ENCODE peak calls at places on chromosomes 1 and 21, in five cellular contexts. One of them, this sample, is unnamed.

GRCh38 chr21:34510148-34511142 is 1.6 kb downstream of the KCNE1 start:
- DNase-seq in endothelial cell of umbilical vein: peak; percentile 78
- DNase-seq in spleen: peak; percentile 92
- DNase-seq in prostate gland: no peak
- DNase-seq in vagina: no peak
- DNase-seq in this sample: no peak

GRCh38 chr1:160169553-160170399 is 18.4 kb downstream of the ATP1A4 start:
- DNase-seq in prostate gland: no peak
- DNase-seq in spleen: no peak
- DNase-seq in vagina: no peak
- DNase-seq in endothelial cell of umbilical vein: no peak
- DNase-seq in this sample: no peak

GRCh38 chr1:94425821-94426484 is 7.8 kb downstream of the ABCD3 start:
- DNase-seq in prostate gland: no peak
- DNase-seq in spleen: no peak
- DNase-seq in vagina: no peak
- DNase-seq in endothelial cell of umbilical vein: peak; percentile 2
- DNase-seq in this sample: no peak

GRCh38 chr1:158196461-158196860 is 15.8 kb downstream of the CD1D start:
- DNase-seq in vagina: no peak
- DNase-seq in prostate gland: no peak
- DNase-seq in spleen: no peak
- DNase-seq in endothelial cell of umbilical vein: no peak
- DNase-seq in this sample: no peak

GRCh38 chr1:153942766-153943549 is 3.6 kb downstream of the DENND4B start:
- DNase-seq in endothelial cell of umbilical vein: no peak
- DNase-seq in vagina: no peak
- DNase-seq in spleen: peak; percentile 78
- DNase-seq in prostate gland: no peak
- DNase-seq in this sample: no peak

GRCh38 chr1:215606036-215606435 is 38.9 kb downstream of the KCTD3 start:
- DNase-seq in spleen: no peak
- DNase-seq in endothelial cell of umbilical vein: no peak
- DNase-seq in vagina: no peak
- DNase-seq in prostate gland: no peak
- DNase-seq in this sample: no peak

GRCh38 chr21:29656504-29657227 is 283.1 kb downstream of the GRIK1 start:
- DNase-seq in vagina: no peak
- DNase-seq in endothelial cell of umbilical vein: peak; percentile 91
- DNase-seq in spleen: no peak
- DNase-seq in prostate gland: no peak
- DNase-seq in this sample: no peak

GRCh38 chr1:233988963-233989696 is 84.7 kb downstream of the SLC35F3 start:
- DNase-seq in spleen: no peak
- DNase-seq in prostate gland: no peak
- DNase-seq in endothelial cell of umbilical vein: no peak
- DNase-seq in vagina: no peak
- DNase-seq in this sample: no peak

GRCh38 chr1:201344206-201345080 is 33.0 kb downstream of the TNNT2 start:
- DNase-seq in vagina: no peak
- DNase-seq in endothelial cell of umbilical vein: no peak
- DNase-seq in spleen: peak; percentile 38
- DNase-seq in prostate gland: no peak
- DNase-seq in this sample: peak; percentile 52

GRCh38 chr1:160679893-160680292 is 31.7 kb downstream of the CD48 start:
- DNase-seq in vagina: no peak
- DNase-seq in endothelial cell of umbilical vein: no peak
- DNase-seq in prostate gland: no peak
- DNase-seq in spleen: no peak
- DNase-seq in this sample: no peak

GRCh38 chr1:155983191-155984023 is 5.1 kb upstream of the ARHGEF2 start:
- DNase-seq in vagina: no peak
- DNase-seq in prostate gland: no peak
- DNase-seq in endothelial cell of umbilical vein: no peak
- DNase-seq in spleen: no peak
- DNase-seq in this sample: no peak
- TF ChIP-seq CTCF in vagina: no peak
- TF ChIP-seq CTCF in prostate gland: no peak
- TF ChIP-seq CTCF in endothelial cell of umbilical vein: no peak
- TF ChIP-seq CTCF in spleen: no peak
- TF ChIP-seq CTCF in this sample: no peak

DNA sequence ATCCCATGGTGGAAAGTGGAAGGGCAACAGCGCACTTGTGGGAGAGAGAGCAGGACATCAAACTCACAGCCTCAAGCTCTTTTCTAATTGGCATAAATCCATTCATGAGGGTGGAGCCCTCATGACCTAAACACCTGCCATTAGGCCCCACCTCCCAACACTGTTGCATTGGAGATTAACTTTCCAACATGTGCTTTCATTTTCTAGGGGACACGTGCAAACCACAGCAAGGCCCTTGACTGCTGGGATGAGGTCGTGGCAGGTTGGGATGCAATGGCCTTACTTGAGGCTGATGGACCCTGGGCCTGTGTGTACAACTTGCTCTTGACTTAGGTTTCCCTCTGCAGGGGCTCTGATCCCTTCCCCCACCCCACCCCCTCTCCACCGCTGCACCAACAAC is 35.9 kb upstream of the NEK2 start:
- DNase-seq in prostate gland: no peak
- DNase-seq in vagina: no peak
- DNase-seq in spleen: no peak
- DNase-seq in endothelial cell of umbilical vein: no peak
- DNase-seq in this sample: no peak
- H3K4me3 ChIP-seq in prostate gland: no peak overlapping the region
- H3K4me3 ChIP-seq in vagina: no peak overlapping the region
- H3K4me3 ChIP-seq in spleen: no peak overlapping the region
- H3K4me3 ChIP-seq in endothelial cell of umbilical vein: no peak overlapping the region
- H3K4me3 ChIP-seq in this sample: no peak overlapping the region

GRCh38 chr1:221714227-221715116 is 27.4 kb downstream of the DUSP10 start:
- DNase-seq in endothelial cell of umbilical vein: no peak
- DNase-seq in prostate gland: no peak
- DNase-seq in spleen: no peak
- DNase-seq in vagina: no peak
- DNase-seq in this sample: no peak

GRCh38 chr1:221711156-221711577 is 30.7 kb downstream of the DUSP10 start:
- DNase-seq in endothelial cell of umbilical vein: no peak
- DNase-seq in spleen: no peak
- DNase-seq in prostate gland: no peak
- DNase-seq in vagina: no peak
- DNase-seq in this sample: no peak

GRCh38 chr1:221712198-221712684 is 29.6 kb downstream of the DUSP10 start:
- DNase-seq in prostate gland: no peak
- DNase-seq in vagina: no peak
- DNase-seq in endothelial cell of umbilical vein: no peak
- DNase-seq in spleen: no peak
- DNase-seq in this sample: no peak

GRCh38 chr1:221711642-221712041 is 30.2 kb downstream of the DUSP10 start:
- DNase-seq in spleen: no peak
- DNase-seq in prostate gland: no peak
- DNase-seq in vagina: no peak
- DNase-seq in endothelial cell of umbilical vein: no peak
- DNase-seq in this sample: no peak

DNA sequence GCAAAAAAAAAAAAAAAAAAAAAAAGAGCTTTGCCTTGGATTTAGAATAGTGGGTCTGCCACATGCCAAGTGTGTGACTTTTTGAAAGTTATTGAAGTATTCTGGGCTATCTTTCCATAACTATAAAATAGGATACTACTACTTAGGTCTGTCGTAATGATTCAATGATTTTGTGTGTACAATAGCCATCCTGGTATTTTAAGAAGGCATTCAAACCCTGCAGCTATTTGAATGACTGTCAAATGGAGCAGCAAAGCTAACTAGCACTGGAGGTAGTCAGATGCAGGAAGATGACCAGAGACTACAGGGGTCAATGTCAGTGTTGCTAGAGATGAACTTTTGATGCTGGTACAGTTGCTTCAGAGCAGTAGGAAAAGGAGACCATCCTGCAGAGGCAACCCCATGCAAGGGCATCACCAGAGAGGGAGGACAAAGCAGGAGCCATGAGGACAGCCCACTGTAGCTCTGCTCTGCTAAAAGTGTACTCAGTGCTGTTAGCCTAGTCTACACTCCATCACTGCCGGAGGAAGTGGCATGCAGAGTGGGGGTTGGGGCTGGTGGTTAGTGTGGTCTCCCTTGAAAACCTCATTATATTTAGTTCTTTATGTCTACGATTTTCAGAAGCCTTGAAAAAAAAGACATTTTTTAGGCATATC is 29.0 kb downstream of the DUSP10 start:
- DNase-seq in vagina: no peak
- DNase-seq in prostate gland: no peak
- DNase-seq in spleen: peak; percentile 87
- DNase-seq in endothelial cell of umbilical vein: no peak
- DNase-seq in this sample: no peak
- TF ChIP-seq POLR2AphosphoS5 in vagina: no peak
- TF ChIP-seq POLR2AphosphoS5 in prostate gland: no peak
- TF ChIP-seq POLR2AphosphoS5 in spleen: no peak
- TF ChIP-seq POLR2AphosphoS5 in endothelial cell of umbilical vein: no peak
- TF ChIP-seq POLR2AphosphoS5 in this sample: no peak

GRCh38 chr1:180217021-180217420 is 13.0 kb upstream of the LHX4 start:
- DNase-seq in prostate gland: no peak
- DNase-seq in vagina: no peak
- DNase-seq in endothelial cell of umbilical vein: no peak
- DNase-seq in spleen: no peak
- DNase-seq in this sample: peak; percentile 69

GRCh38 chr1:180215856-180216625 is 14.0 kb upstream of the LHX4 start:
- DNase-seq in endothelial cell of umbilical vein: no peak
- DNase-seq in prostate gland: no peak
- DNase-seq in vagina: no peak
- DNase-seq in spleen: no peak
- DNase-seq in this sample: peak; percentile 59

GRCh38 chr1:180211156-180211859 is 18.8 kb upstream of the LHX4 start:
- DNase-seq in spleen: peak; percentile 46
- DNase-seq in vagina: no peak
- DNase-seq in prostate gland: no peak
- DNase-seq in endothelial cell of umbilical vein: no peak
- DNase-seq in this sample: no peak

GRCh38 chr1:180211860-180212229 is 18.2 kb upstream of the LHX4 start:
- DNase-seq in spleen: no peak
- DNase-seq in endothelial cell of umbilical vein: no peak
- DNase-seq in vagina: no peak
- DNase-seq in prostate gland: no peak
- DNase-seq in this sample: no peak

GRCh38 chr1:180213401-180214177 is 16.5 kb upstream of the LHX4 start:
- DNase-seq in spleen: peak; percentile 72
- DNase-seq in prostate gland: no peak
- DNase-seq in vagina: no peak
- DNase-seq in endothelial cell of umbilical vein: peak; percentile 28
- DNase-seq in this sample: peak; percentile 45
- TF ChIP-seq CTCF in spleen: no peak
- TF ChIP-seq CTCF in prostate gland: no peak
- TF ChIP-seq CTCF in vagina: no peak
- TF ChIP-seq CTCF in endothelial cell of umbilical vein: peak; percentile 1
- TF ChIP-seq CTCF in this sample: no peak

This sample was measured in suprapubic skin.